ENCODE peak calls at places on chromosomes 16 and 17, in five cellular contexts. One of them, this sample, is unnamed.

GRCh38 chr16:13021996-13022395 is 120.6 kb downstream of the SHISA9 start:
- DNase-seq in heart left ventricle: no peak
- DNase-seq in NCI-H226: no peak
- DNase-seq in nephron progenitor cell: no peak
- DNase-seq in dermis blood vessel endothelial cell: no peak
- DNase-seq in this sample: no peak

GRCh38 chr17:5431929-5432556 is 6.9 kb downstream of the C1QBP start:
- DNase-seq in heart left ventricle: no peak
- DNase-seq in NCI-H226: no peak
- DNase-seq in nephron progenitor cell: no peak
- DNase-seq in dermis blood vessel endothelial cell: no peak
- DNase-seq in this sample: no peak

GRCh38 chr16:70159355-70160348 is 13.9 kb upstream of the CLEC18C start:
- DNase-seq in heart left ventricle: no peak
- DNase-seq in NCI-H226: no peak
- DNase-seq in nephron progenitor cell: no peak
- DNase-seq in dermis blood vessel endothelial cell: no peak
- DNase-seq in this sample: peak

GRCh38 chr17:78808106-78808635 is 26.1 kb upstream of the CYTH1 start:
- DNase-seq in heart left ventricle: no peak
- DNase-seq in NCI-H226: no peak
- DNase-seq in nephron progenitor cell: no peak
- DNase-seq in dermis blood vessel endothelial cell: no peak
- DNase-seq in this sample: peak

GRCh38 chr17:82979718-82980117 is 99.7 kb upstream of the METRNL start:
- DNase-seq in heart left ventricle: no peak
- DNase-seq in NCI-H226: no peak
- DNase-seq in nephron progenitor cell: no peak
- DNase-seq in dermis blood vessel endothelial cell: no peak
- DNase-seq in this sample: no peak

GRCh38 chr17:79789943-79790804 is 6.7 kb downstream of the CBX8 start:
- DNase-seq in heart left ventricle: peak
- DNase-seq in NCI-H226: no peak
- DNase-seq in nephron progenitor cell: peak
- DNase-seq in dermis blood vessel endothelial cell: peak
- DNase-seq in this sample: no peak

GRCh38 chr17:9684955-9685621 is 39.8 kb downstream of the USP43 start:
- DNase-seq in heart left ventricle: no peak
- DNase-seq in NCI-H226: peak
- DNase-seq in nephron progenitor cell: no peak
- DNase-seq in dermis blood vessel endothelial cell: no peak
- DNase-seq in this sample: no peak

GRCh38 chr17:6496116-6496481 is 51.8 kb downstream of the PIMREG start:
- DNase-seq in heart left ventricle: no peak
- DNase-seq in NCI-H226: no peak
- DNase-seq in nephron progenitor cell: peak
- DNase-seq in dermis blood vessel endothelial cell: no peak
- DNase-seq in this sample: no peak

GRCh38 chr17:61619493-61619892 is 28.5 kb upstream of the NACA2 start:
- DNase-seq in heart left ventricle: no peak
- DNase-seq in NCI-H226: no peak
- DNase-seq in nephron progenitor cell: no peak
- DNase-seq in dermis blood vessel endothelial cell: no peak
- DNase-seq in this sample: no peak

GRCh38 chr16:66516808-66517585 is 32.9 kb downstream of the TK2 start:
- DNase-seq in heart left ventricle: peak
- DNase-seq in NCI-H226: peak
- DNase-seq in nephron progenitor cell: no peak
- DNase-seq in dermis blood vessel endothelial cell: peak
- DNase-seq in this sample: peak

This sample was measured in IMR-90.